ENCODE peak calls at places on chromosomes 13 and 19, in four cellular contexts. K, R, B and J are unnamed samples.
A peak's percentile ranks its signal among the peaks of the same experiment; 100 is the strongest.

GRCh38 chr19:44847144-44848035 is 1.3 kb downstream of the NECTIN2 start:
- DNase-seq in K (peak; percentile 26), R (peak; percentile 60), B (peak; percentile 65), J (no peak)

GRCh38 chr13:110683203-110683883 is 22.6 kb downstream of the CARS2 start:
- DNase-seq in K (no peak), R (no peak), B (no peak), J (no peak)

GRCh38 chr19:3402631-3403443 is 36.5 kb downstream of the NFIC start:
- DNase-seq in K (no peak), R (no peak), B (no peak), J (no peak)

GRCh38 chr19:8194528-8195275 is 14.5 kb upstream of the CERS4 start:
- DNase-seq in K (no peak), R (no peak), B (no peak), J (no peak)

GRCh38 chr19:11382898-11383705 is 1.0 kb downstream of the EPOR start:
- DNase-seq in K (no peak), R (no peak), B (peak; percentile 62), J (no peak)

GRCh38 chr13:98885605-98886004 is 92.3 kb downstream of the DOCK9 start:
- DNase-seq in K (no peak), R (no peak), B (no peak), J (no peak)

GRCh38 chr13:45838171-45838745 is 13.3 kb downstream of the SIAH3 start:
- DNase-seq in K (no peak), R (no peak), B (no peak), J (no peak)

GRCh38 chr13:97079726-97080125 is 85.5 kb upstream of the OXGR1 start:
- DNase-seq in K (no peak), R (no peak), B (no peak), J (no peak)

GRCh38 chr19:29259153-29259552 is 46.2 kb upstream of the UQCRFS1 start:
- DNase-seq in K (no peak), R (no peak), B (no peak), J (no peak)

GRCh38 chr19:46717716-46718143 is 816 bp upstream of the PRKD2 start:
- DNase-seq in K (no peak), R (no peak), B (no peak), J (no peak)

GRCh38 chr13:44309771-44310767 is 63.6 kb upstream of the SERP2 start:
- DNase-seq in K (peak; percentile 18), R (no peak), B (no peak), J (no peak)

GRCh38 chr19:34431681-34432402 is 3.7 kb downstream of the UBA2 start:
- DNase-seq in K (no peak), R (peak; percentile 24), B (no peak), J (no peak)

GRCh38 chr19:11482384-11483050 is 1.7 kb upstream of the ELAVL3 start:
- DNase-seq in K (peak; percentile 73), R (peak; percentile 57), B (peak; percentile 83), J (peak; percentile 89)